ENCODE peak calls at places on chromosome 15, in four cellular contexts. X, K, L and G are unnamed samples.

GRCh38 chr15:27863000-27863399 is 236.1 kb downstream of the OCA2 start:
- DNase-seq in X (no peak), L (no peak), K (no peak), G (no peak)

GRCh38 chr15:79812536-79812935 is 84.3 kb downstream of the MTHFS start:
- DNase-seq in X (no peak), L (no peak), K (no peak), G (no peak)

GRCh38 chr15:39511915-39512260 is 69.0 kb upstream of the THBS1 start:
- DNase-seq in K (no peak), L (peak; percentile 17), X (no peak), G (no peak)

GRCh38 chr15:31297221-31297879 is 29.3 kb upstream of the KLF13 start:
- DNase-seq in K (no peak), X (no peak), L (no peak), G (no peak)

GRCh38 chr15:57591822-57592367 is at the start of gene MYZAP:
- DNase-seq in K (no peak), L (peak; percentile 18), X (peak; percentile 49), G (no peak)

GRCh38 chr15:56821721-56822425 is 88.6 kb upstream of the ZNF280D start:
- DNase-seq in X (peak; percentile 62), K (no peak), L (peak; percentile 17), G (peak; percentile 15)

GRCh38 chr15:63135804-63136203 is 14.1 kb downstream of the LACTB start:
- DNase-seq in X (no peak), K (no peak), L (no peak), G (no peak)

GRCh38 chr15:64141798-64142512 is 9.6 kb upstream of the SNX22 start:
- DNase-seq in L (no peak), K (no peak), X (no peak), G (no peak)

GRCh38 chr15:50260969-50261496 is 4.5 kb downstream of the HDC start:
- DNase-seq in X (no peak), L (no peak), K (no peak), G (no peak)

GRCh38 chr15:65824031-65824743 is 32.1 kb upstream of the DENND4A start:
- DNase-seq in X (peak; percentile 49), L (peak; percentile 56), K (peak; percentile 16), G (no peak)

GRCh38 chr15:70245932-70246622 is 148.4 kb upstream of the TLE3 start:
- DNase-seq in L (peak; percentile 63), K (no peak), X (no peak), G (no peak)